ENCODE peak calls at places on chromosomes 4 and X, in eight cellular contexts. K is upper lobe of left lung, I is uterus, N is Peyer's patch, M is prostate gland, Q is A549, R is HepG2, C is ovary. G is an unnamed sample.

GRCh38 chr4:48635980-48636379 is 144.1 kb downstream of the FRYL start:
- DNase-seq in I (no peak), M (no peak), R (peak; percentile 4), K (no peak), N (no peak), C (no peak), Q (no peak), G (no peak)

GRCh38 chr4:53861856-53862610 is 202.4 kb downstream of the CHIC2 start:
- DNase-seq in C (no peak), N (no peak), Q (no peak), K (no peak), R (no peak), M (no peak), I (peak; percentile 47), G (no peak)

GRCh38 chr4:4225915-4226605 is 669 bp downstream of the OTOP1 start:
- DNase-seq in Q (no peak), M (no peak), K (peak; percentile 80), R (no peak), I (no peak), N (no peak), C (no peak), G (no peak)

GRCh38 chrX:103293118-103293517 is 16.6 kb upstream of the TCEAL5 start:
- DNase-seq in K (no peak), I (no peak), C (no peak), R (no peak), N (no peak), M (no peak), Q (no peak), G (no peak)

GRCh38 chr4:16136771-16137170 is 52.9 kb upstream of the PROM1 start:
- DNase-seq in C (no peak), K (peak; percentile 38), N (no peak), Q (no peak), I (no peak), M (no peak), R (no peak), G (no peak)

GRCh38 chr4:114758066-114758465 is 159.5 kb downstream of the UGT8 start:
- DNase-seq in K (no peak), N (no peak), C (no peak), Q (no peak), M (no peak), I (no peak), R (no peak), G (no peak)

GRCh38 chr4:20506827-20507226 is 193.4 kb upstream of the PACRGL start:
- DNase-seq in M (no peak), I (no peak), K (no peak), N (no peak), R (no peak), C (no peak), Q (no peak), G (no peak)

GRCh38 chrX:12791253-12792228 is at the start of gene PRPS2:
- DNase-seq in R (peak; percentile 16), M (peak; percentile 57), I (peak; percentile 72), Q (peak; percentile 76), N (peak; percentile 85), C (peak; percentile 82), K (peak; percentile 87), G (peak; percentile 79)

GRCh38 chr4:76023381-76023780 is at the start of gene CXCL10:
- DNase-seq in M (no peak), I (no peak), Q (no peak), K (no peak), R (no peak), N (no peak), C (no peak), G (no peak)

GRCh38 chr4:46946914-46947313 is 37.9 kb upstream of the COX7B2 start:
- DNase-seq in I (no peak), Q (no peak), M (no peak), N (no peak), R (no peak), C (no peak), K (no peak), G (no peak)

GRCh38 chrX:87517571-87518141 is at the start of gene KLHL4:
- DNase-seq in C (peak; percentile 29), R (no peak), K (no peak), N (no peak), I (peak; percentile 18), M (no peak), Q (no peak), G (no peak)

GRCh38 chr4:68864438-68865177 is 48.8 kb downstream of the UGT2B10 start:
- DNase-seq in R (peak; percentile 92), I (no peak), C (no peak), Q (no peak), M (peak; percentile 28), K (no peak), N (peak; percentile 80), G (peak; percentile 77)

GRCh38 chrX:129781134-129782014 is 1.6 kb downstream of the SASH3 start:
- DNase-seq in M (no peak), N (peak; percentile 93), K (no peak), Q (no peak), C (no peak), R (no peak), I (no peak), G (no peak)

GRCh38 chrX:129779086-129779672 is 570 bp upstream of the SASH3 start:
- DNase-seq in C (no peak), N (no peak), R (no peak), I (no peak), K (no peak), Q (no peak), M (no peak), G (no peak)

GRCh38 chrX:129782015-129782495 is 2.3 kb downstream of the SASH3 start:
- DNase-seq in K (no peak), M (no peak), N (peak; percentile 42), Q (no peak), C (no peak), I (no peak), R (no peak), G (no peak)

GRCh38 chrX:129780441-129781105 is 824 bp downstream of the SASH3 start:
- DNase-seq in K (no peak), N (no peak), M (no peak), C (no peak), R (no peak), Q (no peak), I (no peak), G (peak; percentile 31)

GRCh38 chrX:129779747-129780146 is at the start of gene SASH3:
- DNase-seq in Q (no peak), N (peak; percentile 92), K (peak; percentile 49), R (no peak), M (no peak), I (no peak), C (no peak), G (peak; percentile 55)
- TF ChIP-seq POLR2A in Q (no peak), N (no peak), K (no peak), R (no peak), M (no peak), I (no peak), C (no peak), G (no peak)

DNA sequence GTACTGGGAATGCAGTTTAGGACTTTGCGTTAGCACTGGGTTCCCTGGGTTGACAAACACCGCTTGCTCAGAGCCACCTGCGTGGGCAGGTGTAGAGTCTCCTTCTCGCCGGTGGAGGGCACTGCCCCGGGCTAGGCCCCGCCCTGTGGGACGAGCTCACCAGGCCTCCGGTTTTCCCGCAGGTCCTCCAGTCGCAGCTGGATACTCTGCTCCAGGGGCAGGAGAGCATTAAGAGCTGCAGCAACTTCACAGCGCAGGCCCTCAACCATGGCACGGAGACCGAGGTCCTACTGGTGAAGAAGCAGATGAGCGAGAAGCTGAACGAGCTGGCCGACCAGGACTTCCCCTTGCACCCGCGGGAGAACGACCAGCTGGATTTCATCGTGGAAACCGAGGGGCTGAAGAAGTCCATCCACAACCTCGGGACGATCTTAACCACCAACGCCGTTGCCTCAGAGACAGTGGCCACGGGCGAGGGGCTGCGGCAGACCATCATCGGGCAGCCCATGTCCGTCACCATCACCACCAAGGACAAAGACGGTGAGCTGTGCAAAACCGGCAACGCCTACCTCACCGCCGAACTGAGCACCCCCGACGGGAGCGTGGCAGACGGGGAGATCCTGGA is 49.2 kb upstream of the MND1 start:
- DNase-seq in Q (no peak), C (no peak), K (peak; percentile 55), R (no peak), M (no peak), N (no peak), I (no peak), G (no peak)
- TF ChIP-seq CTCF in Q (no peak), C (no peak), K (no peak), R (no peak), M (no peak), N (no peak), I (no peak), G (no peak)

GRCh38 chr4:184265566-184266351 is 48.1 kb upstream of the ENPP6 start:
- DNase-seq in C (no peak), Q (peak; percentile 61), M (no peak), K (no peak), I (no peak), N (peak; percentile 69), R (no peak), G (no peak)

GRCh38 chr4:184263461-184263860 is 45.8 kb upstream of the ENPP6 start:
- DNase-seq in I (no peak), C (no peak), N (no peak), Q (no peak), R (no peak), K (no peak), M (no peak), G (no peak)

GRCh38 chr4:184262901-184263300 is 45.2 kb upstream of the ENPP6 start:
- DNase-seq in R (no peak), M (no peak), C (no peak), N (no peak), Q (no peak), I (no peak), K (no peak), G (no peak)

GRCh38 chr4:184261246-184261645 is 43.6 kb upstream of the ENPP6 start:
- DNase-seq in Q (no peak), N (no peak), C (no peak), K (no peak), I (no peak), R (no peak), M (no peak), G (no peak)

DNA sequence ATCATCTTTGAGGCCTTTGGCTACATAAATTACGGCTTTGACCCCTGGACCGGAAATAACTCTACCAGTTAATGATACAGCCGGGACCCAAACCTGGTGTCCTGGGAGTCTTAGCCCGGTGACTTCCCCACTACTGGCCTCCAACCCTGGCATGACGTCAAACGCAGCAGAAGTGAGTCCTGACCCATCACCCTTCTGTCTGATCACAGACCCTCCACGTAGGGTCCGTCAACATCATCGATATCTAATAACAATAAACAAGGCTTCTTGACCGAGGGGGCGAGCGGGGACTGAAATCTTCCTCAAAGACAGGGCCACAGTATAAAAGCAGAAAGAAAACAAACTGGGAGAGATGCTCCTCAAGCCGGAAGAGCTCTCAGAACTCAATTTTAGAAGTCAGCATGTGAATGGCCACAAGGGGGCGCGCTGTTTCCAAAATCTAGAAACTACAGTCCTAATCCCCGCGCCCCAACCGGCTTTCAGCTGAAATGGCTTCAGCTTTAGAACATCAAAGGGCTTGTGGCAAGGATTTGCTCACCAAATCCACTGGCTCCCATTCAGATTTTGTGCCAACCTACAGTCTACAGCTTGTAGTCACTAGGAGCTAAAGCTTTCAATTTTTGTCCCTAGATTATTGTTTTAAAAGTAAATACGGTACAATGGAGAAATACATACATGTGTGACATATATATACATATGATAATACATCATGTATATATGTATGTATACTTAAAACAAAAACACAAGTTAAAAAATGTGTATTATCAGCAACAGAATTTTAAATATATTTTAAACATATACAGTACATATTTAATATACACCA is 46.4 kb upstream of the ENPP6 start:
- DNase-seq in M (peak; percentile 92), R (peak; percentile 87), Q (peak; percentile 70), C (peak; percentile 92), K (no peak), N (peak; percentile 98), I (peak; percentile 91), G (peak; percentile 92)
- TF ChIP-seq POLR2A in M (no peak), R (no peak), Q (no peak), C (no peak), K (no peak), N (no peak), I (no peak), G (no peak)

GRCh38 chr4:107863850-107864371 is 39.2 kb downstream of the SGMS2 start:
- DNase-seq in C (no peak), M (peak; percentile 32), I (no peak), K (no peak), Q (no peak), R (peak; percentile 52), N (peak; percentile 77), G (peak; percentile 78)
- TF ChIP-seq CTCF in C (no peak), M (no peak), I (no peak), K (no peak), Q (no peak), R (no peak), N (peak; percentile 38), G (no peak)